ENCODE peak calls at places on chromosomes 11 and 22, in four cellular contexts. I, X, R and G are unnamed samples.

GRCh38 chr11:95682552-95682951 is 107.0 kb downstream of the FAM76B start:
- DNase-seq in I (peak; percentile 92), R (no peak), X (no peak), G (no peak)

GRCh38 chr11:63490551-63491239 is at the start of gene PLAAT5:
- DNase-seq in R (no peak), X (peak; percentile 76), I (no peak), G (no peak)

GRCh38 chr22:46053563-46054090 is 76.7 kb upstream of the WNT7B start:
- DNase-seq in I (peak; percentile 81), X (peak; percentile 93), R (peak; percentile 56), G (peak; percentile 47)

GRCh38 chr22:29700949-29701927 is 18.6 kb upstream of the CABP7 start:
- DNase-seq in R (no peak), X (no peak), I (peak; percentile 52), G (no peak)

GRCh38 chr11:110173775-110174644 is 80.8 kb downstream of the ZC3H12C start:
- DNase-seq in I (peak; percentile 89), R (peak; percentile 34), X (peak; percentile 74), G (peak; percentile 17)

GRCh38 chr11:126995989-126996388 is 4.6 kb downstream of the KIRREL3 start:
- DNase-seq in X (no peak), R (no peak), I (no peak), G (no peak)

GRCh38 chr11:107969219-107969618 is 39.5 kb upstream of the CUL5 start:
- DNase-seq in I (no peak), X (no peak), R (no peak), G (no peak)

GRCh38 chr11:17267576-17267975 is 9.0 kb upstream of the NUCB2 start:
- DNase-seq in I (peak; percentile 81), X (no peak), R (no peak), G (no peak)

GRCh38 chr22:30277547-30278344 is 11.1 kb upstream of the OSM start:
- DNase-seq in I (peak; percentile 75), X (no peak), R (no peak), G (no peak)

GRCh38 chr11:121321614-121322243 is 29.2 kb downstream of the SC5D start:
- DNase-seq in I (no peak), R (peak; percentile 31), X (no peak), G (no peak)

GRCh38 chr22:45101828-45102227 is 61.9 kb upstream of the NUP50 start:
- DNase-seq in R (no peak), I (peak; percentile 74), X (peak; percentile 78), G (no peak)

GRCh38 chr11:69287968-69288882 is 5.7 kb upstream of the MYEOV start:
- DNase-seq in I (no peak), R (no peak), X (no peak), G (no peak)